ENCODE peak calls at places on chromosomes 2 and 18, in six cellular contexts. J is breast epithelium, U is suprapubic skin, E is SK-N-SH, S is HL-60, D is spleen. I is an unnamed sample.

GRCh38 chr2:197097578-197098366 is 171.3 kb upstream of the PGAP1 start:
- DNase-seq in S (no peak), J (no peak), D (no peak), U (no peak), E (no peak), I (no peak)

GRCh38 chr18:26977791-26978190 is 112.3 kb upstream of the AQP4 start:
- DNase-seq in E (no peak), U (no peak), D (no peak), J (no peak), S (no peak), I (no peak)

GRCh38 chr2:140808211-140808610 is 1322.6 kb downstream of the LRP1B start:
- DNase-seq in J (no peak), S (no peak), U (no peak), D (no peak), E (no peak), I (no peak)

GRCh38 chr2:222743263-222743865 is 71.9 kb downstream of the MOGAT1 start:
- DNase-seq in S (peak), U (no peak), E (no peak), D (no peak), J (no peak), I (no peak)

GRCh38 chr2:188050716-188051115 is 241.0 kb upstream of the GULP1 start:
- DNase-seq in S (no peak), D (no peak), E (no peak), J (no peak), U (no peak), I (no peak)

GRCh38 chr2:191122638-191123294 is 28.0 kb downstream of the STAT4 start:
- DNase-seq in D (no peak), U (no peak), E (no peak), J (no peak), S (no peak), I (no peak)

GRCh38 chr2:230877737-230878598 is 13.2 kb downstream of the ITM2C start:
- DNase-seq in D (peak), S (peak), U (no peak), E (no peak), J (no peak), I (no peak)

GRCh38 chr2:10254373-10255188 is 48.1 kb upstream of the HPCAL1 start:
- DNase-seq in U (peak), D (peak), S (no peak), E (peak), J (no peak), I (no peak)

GRCh38 chr2:238950551-238950950 is 102.7 kb downstream of the TWIST2 start:
- DNase-seq in J (peak), E (no peak), S (no peak), D (peak), U (peak), I (peak)

GRCh38 chr2:156327835-156328401 is 4.6 kb downstream of the NR4A2 start:
- DNase-seq in U (no peak), D (no peak), J (no peak), S (no peak), E (peak), I (no peak)

GRCh38 chr2:20050712-20051517 is 513 bp downstream of the LAPTM4A start:
- DNase-seq in S (peak), U (peak), J (peak), D (peak), E (peak), I (no peak)

GRCh38 chr2:121099329-121100318 is 185.4 kb downstream of the TFCP2L1 start:
- DNase-seq in E (peak), S (no peak), U (no peak), J (no peak), D (peak), I (no peak)

GRCh38 chr2:239625106-239625845 is 224.5 kb upstream of the HDAC4 start:
- DNase-seq in E (no peak), D (no peak), U (no peak), J (no peak), S (no peak), I (no peak)

GRCh38 chr2:38301340-38301968 is 75.6 kb downstream of the ATL2 start:
- DNase-seq in J (no peak), U (no peak), S (peak), D (no peak), E (no peak), I (no peak)

GRCh38 chr18:58581265-58581664 is 47.6 kb downstream of the ALPK2 start:
- DNase-seq in D (no peak), E (no peak), U (no peak), J (peak), S (no peak), I (no peak)

GRCh38 chr18:46060359-46060841 is 11.7 kb downstream of the PSTPIP2 start:
- DNase-seq in D (no peak), E (no peak), J (no peak), U (no peak), S (peak), I (no peak)

GRCh38 chr2:241014764-241015163 is 16.3 kb downstream of the SNED1 start:
- DNase-seq in E (no peak), U (no peak), S (no peak), D (peak), J (peak), I (peak)

GRCh38 chr18:47883771-47884413 is 46.6 kb downstream of the SMAD2 start:
- DNase-seq in D (no peak), J (no peak), U (no peak), E (no peak), S (no peak), I (no peak)

GRCh38 chr2:175576875-175577274 is 395.4 kb upstream of the ATP5MC3 start:
- DNase-seq in E (peak), S (no peak), J (no peak), U (no peak), D (no peak), I (peak)

GRCh38 chr2:67272195-67272594 is 124.9 kb upstream of the ETAA1 start:
- DNase-seq in E (no peak), S (no peak), D (no peak), J (no peak), U (no peak), I (no peak)

GRCh38 chr18:59141294-59142068 is 1.8 kb downstream of the SEC11C start:
- DNase-seq in D (no peak), E (no peak), U (no peak), S (no peak), J (no peak), I (no peak)

GRCh38 chr2:226799211-226799975 is at the start of gene IRS1:
- DNase-seq in D (peak), E (peak), J (peak), U (peak), S (peak), I (no peak)
- TF ChIP-seq POLR2AphosphoS5 in D (peak), E (peak), J (peak), U (no peak), S (peak), I (peak)

GRCh38 chr18:37260367-37261093 is 305.1 kb downstream of the CELF4 start:
- DNase-seq in J (no peak), U (no peak), S (no peak), E (no peak), D (peak), I (no peak)

GRCh38 chr18:37259711-37260110 is 305.9 kb downstream of the CELF4 start:
- DNase-seq in S (no peak), U (no peak), J (no peak), D (no peak), E (no peak), I (no peak)

GRCh38 chr18:37258819-37259218 is 306.8 kb downstream of the CELF4 start:
- DNase-seq in J (no peak), U (no peak), E (no peak), S (no peak), D (peak), I (no peak)

GRCh38 chr18:37254973-37255372 is 310.6 kb downstream of the CELF4 start:
- DNase-seq in J (no peak), U (no peak), E (no peak), S (no peak), D (peak), I (no peak)

DNA sequence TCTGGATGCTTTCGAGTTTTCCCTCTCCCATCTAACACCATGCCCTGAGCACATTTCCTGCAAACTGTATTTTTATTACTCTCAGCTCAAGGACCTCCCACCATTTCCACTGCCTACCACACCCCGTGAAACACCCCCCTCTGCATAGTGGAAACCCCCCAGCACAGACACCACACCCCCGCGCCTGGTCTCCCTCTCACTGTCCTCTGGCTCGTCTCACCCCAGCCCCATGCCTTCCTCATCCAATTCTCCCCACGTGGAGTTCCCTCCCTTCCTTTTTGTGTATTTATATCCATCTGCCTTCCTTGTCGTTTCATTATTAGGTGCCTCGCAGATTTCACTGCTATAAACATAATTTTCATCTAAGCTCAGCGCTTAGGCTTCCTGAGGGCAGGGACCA is 307.5 kb downstream of the CELF4 start:
- DNase-seq in E (no peak), U (no peak), S (no peak), J (no peak), D (peak), I (no peak)
- TF ChIP-seq POLR2AphosphoS5 in E (no peak), U (no peak), S (no peak), J (no peak), D (no peak), I (no peak)

GRCh38 chr2:55859875-55860274 is 63.7 kb downstream of the EFEMP1 start:
- DNase-seq in U (no peak), S (no peak), J (no peak), E (no peak), D (no peak), I (no peak)
- TF ChIP-seq POLR2AphosphoS5 in U (no peak), S (no peak), J (no peak), E (no peak), D (no peak), I (no peak)

DNA sequence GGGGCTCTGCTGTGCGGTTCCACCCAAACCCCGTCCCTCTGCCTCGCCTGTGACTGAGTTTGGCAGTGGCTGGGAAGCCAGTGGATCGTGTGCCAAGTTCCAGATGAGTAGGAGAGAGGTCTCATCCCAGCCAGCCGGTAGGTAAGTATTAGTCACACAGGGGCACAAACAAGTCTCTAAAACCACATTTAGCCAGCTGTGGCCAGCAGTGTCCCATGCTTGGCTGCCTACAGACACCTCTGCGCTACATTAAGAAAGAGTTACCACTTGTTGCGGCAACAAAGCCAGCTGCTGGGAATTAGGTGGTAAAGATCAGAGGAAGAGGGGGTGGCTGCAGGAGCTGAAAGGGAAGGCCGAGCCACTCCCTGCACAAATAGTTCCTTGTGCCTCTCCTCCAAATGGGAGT is 81.2 kb downstream of the GATA6 start:
- DNase-seq in D (no peak), J (peak), U (no peak), S (no peak), E (no peak), I (no peak)
- TF ChIP-seq POLR2AphosphoS5 in D (no peak), J (peak), U (no peak), S (no peak), E (no peak), I (no peak)

GRCh38 chr2:127508621-127509034 is 17.7 kb downstream of the IWS1 start:
- DNase-seq in U (peak), D (no peak), J (no peak), S (peak), E (peak), I (no peak)
- TF ChIP-seq POLR2AphosphoS5 in U (no peak), D (peak), J (no peak), S (no peak), E (peak), I (peak)

GRCh38 chr2:192559541-192560126 is 364.9 kb upstream of the TMEFF2 start:
- DNase-seq in J (no peak), U (no peak), E (no peak), D (no peak), S (no peak), I (no peak)
- TF ChIP-seq POLR2AphosphoS5 in J (no peak), U (no peak), E (no peak), D (no peak), S (no peak), I (no peak)

DNA sequence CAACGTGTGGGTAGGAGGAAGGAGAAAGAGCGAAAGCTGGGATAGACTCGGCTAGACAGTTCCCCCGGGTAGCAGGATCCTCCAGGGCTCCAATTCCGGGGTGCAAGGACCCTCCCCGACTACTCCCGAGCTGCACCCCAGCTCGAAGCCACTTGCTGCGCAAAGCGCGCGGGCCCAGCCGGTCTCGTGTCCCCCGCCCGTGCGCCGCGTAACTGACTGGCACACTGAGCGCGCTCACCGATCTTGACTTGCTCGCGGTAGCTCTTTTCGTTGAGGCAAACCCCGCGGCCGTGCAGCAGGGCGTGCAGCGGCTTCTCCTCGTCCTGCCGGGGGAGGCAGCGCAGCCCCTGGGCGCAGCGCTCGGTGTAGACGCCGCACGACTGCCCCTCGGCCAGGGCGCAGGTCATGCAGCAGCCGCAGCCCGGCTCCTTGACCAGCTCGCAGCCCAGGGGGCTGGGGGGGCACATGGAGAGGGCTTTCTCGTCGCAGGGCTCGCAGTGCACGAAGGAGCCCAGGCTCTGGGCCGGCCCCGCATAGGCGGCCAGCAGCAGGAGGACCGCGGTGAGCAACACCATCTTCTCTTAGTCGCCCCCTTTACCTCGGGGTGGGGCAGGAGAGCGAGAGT is 1.0 kb downstream of the IGFBP5 start:
- DNase-seq in J (no peak), U (no peak), D (no peak), E (peak), S (peak), I (no peak)
- TF ChIP-seq POLR2AphosphoS5 in J (no peak), U (no peak), D (peak), E (no peak), S (no peak), I (peak)

GRCh38 chr2:8661736-8662135 is 20.1 kb upstream of the ID2 start:
- DNase-seq in E (no peak), D (no peak), S (no peak), U (no peak), J (no peak), I (no peak)
- TF ChIP-seq POLR2AphosphoS5 in E (no peak), D (no peak), S (no peak), U (no peak), J (no peak), I (no peak)

I was measured in esophagus muscularis mucosa.